ENCODE peak calls at places on chromosome 19, in seven cellular contexts. Q is activated T-cell treated with anti-CD3 and anti-CD28 coated beads, Interleukin-2, amount 50 U/mL, for 72 hours; S is sciatic nerve; F is AG09319; D is EH; W is activated CD4-positive, alpha-beta T cell treated with anti-CD3 and anti-CD28 coated beads, Interleukin-2, amount 10 ng/mL, durations not matched to agents 7 days and 5 days; P is activated T-helper 2 cell treated with anti-CD3 and anti-CD28 coated beads, Interferon-gamma antibody, Interleukin-2, Interleukin-4, amounts not matched to agents 10 μg/mL and 5 μg/mL and 100 μg/mL, durations not matched to agents 14 hours and 24 hours and 36 hours. U is an unnamed sample.

GRCh38 chr19:31334849-31335624 is 14.2 kb downstream of the TSHZ3 start:
- DNase-seq in Q (no peak), S (peak), F (no peak), D (no peak), W (no peak), P (no peak), U (no peak)

GRCh38 chr19:13796301-13797057 is 1.2 kb downstream of the ZSWIM4 start:
- DNase-seq in Q (no peak), S (peak), F (peak), D (peak), W (no peak), P (no peak), U (peak)

GRCh38 chr19:2077398-2077797 is 18.7 kb downstream of the MOB3A start:
- DNase-seq in Q (no peak), S (no peak), F (no peak), D (no peak), W (no peak), P (no peak), U (no peak)

GRCh38 chr19:2273356-2274184 is 8.4 kb downstream of the PEAK3 start:
- DNase-seq in Q (peak), S (peak), F (no peak), D (peak), W (peak), P (peak), U (peak)

GRCh38 chr19:46967578-46968018 is 52.0 kb upstream of the NPAS1 start:
- DNase-seq in Q (peak), S (no peak), F (no peak), D (no peak), W (peak), P (no peak), U (peak)

GRCh38 chr19:44752816-44753618 is 4.5 kb downstream of the BCL3 start:
- DNase-seq in Q (peak), S (peak), F (peak), D (peak), W (peak), P (peak), U (peak)

GRCh38 chr19:16682539-16682938 is 21.6 kb downstream of the TMEM38A start:
- DNase-seq in Q (no peak), S (no peak), F (no peak), D (no peak), W (no peak), P (no peak), U (no peak)

GRCh38 chr19:54179921-54180452 is 7.0 kb upstream of the TMC4 start:
- DNase-seq in Q (no peak), S (no peak), F (no peak), D (peak), W (no peak), P (no peak), U (peak)

U was measured in posterior vena cava.